ENCODE peak calls at places on chromosomes 13 and 19, in seven cellular contexts. V is caudate nucleus; C is stimulated activated CD4-positive, alpha-beta T cell treated with anti-CD3 and anti-CD28 coated beads, Interleukin-1b, Interleukin-23, amount 100 ng/mL, for 1 hour; J is progenitor cell of endocrine pancreas; F is HT-29; A is AG08395; X is suprapubic skin. N is an unnamed sample.

GRCh38 chr19:38682872-38683392 is 35.5 kb downstream of the ACTN4 start:
- DNase-seq in V (no peak), C (no peak), J (no peak), F (no peak), A (no peak), X (no peak), N (no peak)

GRCh38 chr19:27972291-27973040 is 1240.5 kb downstream of the UQCRFS1 start:
- DNase-seq in V (no peak), C (no peak), J (no peak), F (peak; percentile 13), A (peak; percentile 80), X (no peak), N (no peak)

GRCh38 chr19:40799558-40800338 is 757 bp downstream of the EGLN2 start:
- DNase-seq in V (no peak), C (no peak), J (no peak), F (no peak), A (no peak), X (no peak), N (no peak)

GRCh38 chr19:6071103-6071485 is 39.2 kb downstream of the RFX2 start:
- DNase-seq in V (no peak), C (no peak), J (no peak), F (no peak), A (peak; percentile 84), X (no peak), N (no peak)

GRCh38 chr13:30038884-30039283 is 188.5 kb upstream of the UBL3 start:
- DNase-seq in V (no peak), C (no peak), J (no peak), F (no peak), A (peak; percentile 68), X (no peak), N (no peak)

GRCh38 chr13:35840991-35841604 is 290.1 kb downstream of the DCLK1 start:
- DNase-seq in V (peak; percentile 62), C (no peak), J (no peak), F (no peak), A (no peak), X (no peak), N (no peak)

GRCh38 chr13:113426591-113426986 is 26.7 kb downstream of the ADPRHL1 start:
- DNase-seq in V (no peak), C (no peak), J (no peak), F (no peak), A (no peak), X (no peak), N (no peak)

GRCh38 chr13:39976481-39976880 is 321.0 kb downstream of the COG6 start:
- DNase-seq in V (peak; percentile 73), C (no peak), J (no peak), F (no peak), A (no peak), X (no peak), N (no peak)

GRCh38 chr13:113927661-113928581 is 46.0 kb downstream of the C13orf46 start:
- DNase-seq in V (no peak), C (no peak), J (no peak), F (no peak), A (peak; percentile 93), X (peak; percentile 90), N (no peak)

GRCh38 chr19:49930483-49931011 is 1.2 kb upstream of the NUP62 start:
- DNase-seq in V (no peak), C (no peak), J (no peak), F (no peak), A (no peak), X (no peak), N (no peak)

GRCh38 chr13:24692541-24692940 is 12.3 kb downstream of the ATP12A start:
- DNase-seq in V (no peak), C (no peak), J (no peak), F (no peak), A (peak; percentile 89), X (no peak), N (no peak)

N was measured in iPS DF 19.7.